ENCODE peak calls at places on chromosomes 5 and 9, in four cellular contexts. C is activated CD4-positive, alpha-beta T cell treated with anti-CD3 and anti-CD28 coated beads for 4 hours; S is RPMI7951; I is activated naive CD4-positive, alpha-beta T cell treated with anti-CD3 and anti-CD28 coated beads, Interleukin-2, amount 10 ng/mL, durations not matched to agents 7 days and 5 days. Y is an unnamed sample.

GRCh38 chr5:168920019-168920813 is 341.0 kb upstream of the PANK3 start:
- DNase-seq in C (no peak), I (no peak), S (no peak), Y (no peak)

GRCh38 chr5:180080670-180081280 is 9.2 kb upstream of the RNF130 start:
- DNase-seq in C (peak; percentile 56), I (peak; percentile 50), S (no peak), Y (no peak)

GRCh38 chr9:127899200-127899943 is at the start of gene ST6GALNAC6:
- DNase-seq in C (peak; percentile 69), S (peak; percentile 65), I (peak; percentile 77), Y (peak; percentile 52)

GRCh38 chr9:109451311-109452025 is 46.6 kb downstream of the PTPN3 start:
- DNase-seq in S (no peak), I (no peak), C (no peak), Y (no peak)

GRCh38 chr5:83035373-83036170 is 41.6 kb downstream of the TMEM167A start:
- DNase-seq in C (no peak), I (no peak), S (no peak), Y (no peak)

GRCh38 chr5:15500326-15500958 is 462 bp downstream of the FBXL7 start:
- DNase-seq in I (no peak), C (no peak), S (peak; percentile 44), Y (no peak)

GRCh38 chr5:150401376-150402201 is 11.1 kb downstream of the CD74 start:
- DNase-seq in I (no peak), S (no peak), C (no peak), Y (no peak)

GRCh38 chr9:92774274-92774673 is 9.6 kb upstream of the BICD2 start:
- DNase-seq in I (no peak), S (peak; percentile 69), C (no peak), Y (no peak)

GRCh38 chr9:110526426-110526825 is 53.1 kb downstream of the SVEP1 start:
- DNase-seq in I (no peak), C (no peak), S (peak; percentile 76), Y (no peak)

GRCh38 chr5:5667136-5667554 is 244.7 kb downstream of the ICE1 start:
- DNase-seq in C (no peak), S (peak; percentile 88), I (no peak), Y (no peak)

GRCh38 chr5:91311697-91312501 is 71.2 kb downstream of the ARRDC3 start:
- DNase-seq in S (peak; percentile 99), C (peak; percentile 60), I (peak; percentile 76), Y (no peak)

GRCh38 chr5:171445910-171446516 is 26.6 kb downstream of the FGF18 start:
- DNase-seq in I (no peak), S (no peak), C (no peak), Y (no peak)

GRCh38 chr5:4758550-4758949 is 381.6 kb upstream of the ADAMTS16 start:
- DNase-seq in S (no peak), I (no peak), C (no peak), Y (peak; percentile 7)

GRCh38 chr9:70954607-70955143 is 166.7 kb downstream of the TRPM3 start:
- DNase-seq in I (no peak), S (no peak), C (no peak), Y (no peak)

GRCh38 chr9:12798066-12798770 is 23.4 kb downstream of the LURAP1L start:
- DNase-seq in I (no peak), C (no peak), S (no peak), Y (no peak)

GRCh38 chr5:40401965-40402364 is 277.8 kb upstream of the PTGER4 start:
- DNase-seq in S (peak; percentile 89), I (peak; percentile 32), C (peak; percentile 63), Y (no peak)

GRCh38 chr9:124346347-124347163 is 68.7 kb downstream of the PSMB7 start:
- DNase-seq in S (no peak), C (no peak), I (no peak), Y (no peak)

GRCh38 chr9:68546596-68547390 is 6.1 kb upstream of the TMEM252 start:
- DNase-seq in C (no peak), I (no peak), S (no peak), Y (no peak)

GRCh38 chr5:141783599-141784296 is 94.5 kb downstream of the PCDH1 start:
- DNase-seq in I (no peak), S (no peak), C (no peak), Y (peak; percentile 88)

GRCh38 chr5:26492835-26493459 is 545.4 kb downstream of the CDH9 start:
- DNase-seq in S (no peak), I (no peak), C (no peak), Y (no peak)

GRCh38 chr9:35904966-35905781 is 828 bp upstream of the HRCT1 start:
- DNase-seq in C (no peak), I (no peak), S (peak; percentile 61), Y (no peak)

GRCh38 chr5:34554656-34555055 is 101.5 kb upstream of the RAI14 start:
- DNase-seq in C (no peak), S (no peak), I (no peak), Y (no peak)

GRCh38 chr9:123763910-123764588 is 165.9 kb downstream of the DENND1A start:
- DNase-seq in S (no peak), C (no peak), I (no peak), Y (no peak)

GRCh38 chr9:106467113-106467846 is 395.7 kb upstream of the ZNF462 start:
- DNase-seq in I (no peak), C (no peak), S (no peak), Y (no peak)

GRCh38 chr9:93129691-93130500 is 4.2 kb downstream of the NINJ1 start:
- DNase-seq in S (no peak), I (no peak), C (no peak), Y (no peak)

GRCh38 chr9:133561976-133562554 is 27.6 kb downstream of the ADAMTSL2 start:
- DNase-seq in S (no peak), I (no peak), C (no peak), Y (no peak)

GRCh38 chr5:98770158-98770910 is 3.1 kb upstream of the RGMB start:
- DNase-seq in C (peak; percentile 35), S (peak; percentile 50), I (peak; percentile 31), Y (peak; percentile 47)

GRCh38 chr9:101848485-101848919 is 110.1 kb upstream of the GRIN3A start:
- DNase-seq in S (no peak), C (no peak), I (no peak), Y (no peak)

GRCh38 chr9:70165006-70165602 is 93.7 kb upstream of the SMC5 start:
- DNase-seq in I (no peak), S (no peak), C (no peak), Y (no peak)

GRCh38 chr9:101449071-101449721 is 13.6 kb upstream of the ALDOB start:
- DNase-seq in I (peak; percentile 57), C (peak; percentile 15), S (peak; percentile 59), Y (peak; percentile 61)

GRCh38 chr9:125803526-125803925 is 56.4 kb downstream of the PBX3 start:
- DNase-seq in S (no peak), C (no peak), I (no peak), Y (no peak)

GRCh38 chr5:153831976-153832375 is 206.7 kb downstream of the FAM114A2 start:
- DNase-seq in I (no peak), S (peak; percentile 25), C (no peak), Y (peak; percentile 47)

GRCh38 chr5:178453224-178453623 is 137.0 kb downstream of the COL23A1 start:
- DNase-seq in I (no peak), S (peak; percentile 48), C (no peak), Y (no peak)

GRCh38 chr5:53884844-53885243 is 324.4 kb downstream of the NDUFS4 start:
- DNase-seq in I (no peak), S (no peak), C (no peak), Y (no peak)

GRCh38 chr9:73441890-73442818 is 290.5 kb downstream of the ANXA1 start:
- DNase-seq in S (peak; percentile 11), I (no peak), C (no peak), Y (no peak)

GRCh38 chr9:86494644-86495081 is 140.5 kb upstream of the TUT7 start:
- DNase-seq in I (no peak), S (peak; percentile 42), C (no peak), Y (no peak)

GRCh38 chr5:173733831-173734491 is 117.5 kb upstream of the BOD1 start:
- DNase-seq in C (no peak), S (no peak), I (no peak), Y (peak; percentile 8)

Y was measured in NCI-H526.